ENCODE peak calls at places on chromosomes 12 and 14, in five cellular contexts. D, U, V, K and H are unnamed samples.

GRCh38 chr12:69986109-69986508 is 161.1 kb downstream of the MYRFL start:
- DNase-seq in U (no peak), V (no peak), K (no peak), D (no peak), H (no peak)

GRCh38 chr12:64618953-64619590 is 8.8 kb downstream of the RASSF3 start:
- DNase-seq in D (no peak), U (no peak), K (no peak), V (no peak), H (no peak)

GRCh38 chr14:104297721-104298401 is 159.5 kb downstream of the KIF26A start:
- DNase-seq in D (no peak), U (peak; percentile 12), K (no peak), V (no peak), H (no peak)

GRCh38 chr14:50425816-50426215 is 29.1 kb upstream of the CDKL1 start:
- DNase-seq in K (no peak), V (no peak), U (no peak), D (no peak), H (no peak)

GRCh38 chr12:26195641-26196423 is 459 bp downstream of the SSPN start:
- DNase-seq in K (peak; percentile 34), V (peak; percentile 76), U (peak; percentile 70), D (peak; percentile 18), H (peak; percentile 61)

GRCh38 chr14:103014466-103015319 is 42.7 kb downstream of the CDC42BPB start:
- DNase-seq in V (no peak), U (no peak), K (no peak), D (no peak), H (peak; percentile 34)

GRCh38 chr12:4214912-4215861 is 58.4 kb upstream of the CCND2 start:
- DNase-seq in K (peak; percentile 56), U (peak; percentile 72), V (no peak), D (peak; percentile 43), H (peak; percentile 20)

GRCh38 chr12:117045175-117045997 is 53.8 kb downstream of the TESC start:
- DNase-seq in U (no peak), V (no peak), D (no peak), K (no peak), H (no peak)

GRCh38 chr12:77782034-77782433 is 48.7 kb upstream of the NAV3 start:
- DNase-seq in D (no peak), K (no peak), V (no peak), U (no peak), H (peak; percentile 45)

GRCh38 chr12:124338876-124339603 is 44.1 kb downstream of the RFLNA start:
- DNase-seq in K (no peak), D (no peak), U (no peak), V (no peak), H (no peak)

GRCh38 chr14:71588028-71588427 is 344.2 kb upstream of the RGS6 start:
- DNase-seq in V (no peak), U (no peak), K (no peak), D (no peak), H (no peak)

GRCh38 chr14:68608235-68608962 is 184.5 kb downstream of the ZFP36L1 start:
- DNase-seq in U (peak; percentile 68), V (no peak), K (no peak), D (no peak), H (no peak)

GRCh38 chr12:133203344-133204263 is 22.3 kb downstream of the ZNF268 start:
- DNase-seq in V (no peak), K (no peak), D (no peak), U (no peak), H (no peak)

GRCh38 chr12:116861331-116861730 is 19.9 kb downstream of the HRK start:
- DNase-seq in V (no peak), U (peak; percentile 59), K (peak; percentile 36), D (peak; percentile 41), H (peak; percentile 60)

GRCh38 chr12:53695148-53696138 is 19.6 kb upstream of the ATP5MC2 start:
- DNase-seq in D (peak; percentile 67), K (no peak), V (peak; percentile 49), U (peak; percentile 55), H (peak; percentile 79)

GRCh38 chr12:1650954-1651353 is 21.9 kb downstream of the WNT5B start:
- DNase-seq in U (no peak), V (no peak), K (no peak), D (no peak), H (no peak)